ENCODE peak calls at places on chromosomes 7 and 10, in five cellular contexts. E is RPMI8226, G is fibroblast of lung, I is midbrain, V is epithelial cell of prostate. R is an unnamed sample.

GRCh38 chr10:110042891-110043290 is 35.1 kb downstream of the ADD3 start:
- DNase-seq in E (no peak), G (no peak), I (no peak), V (no peak), R (no peak)

GRCh38 chr7:86926732-86927131 is 132.7 kb downstream of the ELAPOR2 start:
- DNase-seq in E (peak; percentile 47), G (peak; percentile 31), I (peak; percentile 57), V (no peak), R (no peak)

GRCh38 chr10:101397140-101397539 is 43.2 kb downstream of the BTRC start:
- DNase-seq in E (peak; percentile 3), G (peak; percentile 42), I (peak; percentile 8), V (no peak), R (no peak)

GRCh38 chr10:31381766-31382316 is 62.8 kb downstream of the ZEB1 start:
- DNase-seq in E (no peak), G (peak; percentile 50), I (no peak), V (no peak), R (no peak)

GRCh38 chr7:148434181-148434769 is 156.3 kb upstream of the C7orf33 start:
- DNase-seq in E (no peak), G (no peak), I (no peak), V (peak; percentile 56), R (no peak)

GRCh38 chr7:144957998-144958397 is 122.1 kb upstream of the TPK1 start:
- DNase-seq in E (no peak), G (no peak), I (no peak), V (no peak), R (no peak)

GRCh38 chr7:43693687-43694398 is 35.5 kb downstream of the COA1 start:
- DNase-seq in E (no peak), G (peak; percentile 91), I (no peak), V (no peak), R (no peak)

GRCh38 chr7:132455306-132455705 is 121.0 kb downstream of the PLXNA4 start:
- DNase-seq in E (no peak), G (peak; percentile 13), I (no peak), V (no peak), R (no peak)

GRCh38 chr7:150451097-150451793 is 815 bp downstream of the GIMAP8 start:
- DNase-seq in E (no peak), G (no peak), I (peak; percentile 7), V (no peak), R (peak; percentile 41)

GRCh38 chr10:93859049-93859655 is 34.6 kb upstream of the SLC35G1 start:
- DNase-seq in E (no peak), G (no peak), I (no peak), V (no peak), R (no peak)

GRCh38 chr10:118214751-118215150 is 127.4 kb downstream of the FAM204A start:
- DNase-seq in E (no peak), G (no peak), I (no peak), V (no peak), R (no peak)

GRCh38 chr10:133231244-133231945 is 1.4 kb downstream of the UTF1 start:
- DNase-seq in E (no peak), G (no peak), I (no peak), V (no peak), R (no peak)

GRCh38 chr7:19619122-19619521 is 89.7 kb downstream of the POLR1F start:
- DNase-seq in E (no peak), G (no peak), I (no peak), V (no peak), R (no peak)

GRCh38 chr10:69237528-69238159 is 17.5 kb downstream of the HKDC1 start:
- DNase-seq in E (peak; percentile 72), G (peak; percentile 44), I (peak; percentile 90), V (no peak), R (peak; percentile 79)

GRCh38 chr10:118698421-118698820 is 56.3 kb downstream of the CACUL1 start:
- DNase-seq in E (no peak), G (peak; percentile 86), I (no peak), V (no peak), R (peak; percentile 67)

GRCh38 chr7:92461027-92462003 is 14.0 kb downstream of the GATAD1 start:
- DNase-seq in E (peak; percentile 57), G (peak; percentile 33), I (peak; percentile 13), V (no peak), R (no peak)

R was measured in activated T-helper 9 cell treated with anti-CD3 and anti-CD28 coated beads, Interleukin-2, amount 50 U/mL, for 16 hours.